ENCODE peak calls at places on chromosomes 11 and 22, in seven cellular contexts. One of them, this sample, is unnamed.

GRCh38 chr11:131626761-131627160 is 256.3 kb downstream of the NTM start:
- DNase-seq in memory B cell: no peak
- DNase-seq in progenitor cell of endocrine pancreas: no peak
- DNase-seq in NCI-H1930: no peak
- DNase-seq in LHCN-M2: no peak
- DNase-seq in NCI-H1694 treated with DMSO at 0.1 percent for 48 hours: no peak
- DNase-seq in stimulated activated CD4-positive, alpha-beta T cell treated with anti-CD3 and anti-CD28 coated beads, Interleukin-4, amount 100 ng/mL, for 4 hours: no peak
- DNase-seq in this sample: no peak

GRCh38 chr11:70625921-70626518 is 227.7 kb downstream of the CTTN start:
- DNase-seq in progenitor cell of endocrine pancreas: no peak
- DNase-seq in memory B cell: no peak
- DNase-seq in stimulated activated CD4-positive, alpha-beta T cell treated with anti-CD3 and anti-CD28 coated beads, Interleukin-4, amount 100 ng/mL, for 4 hours: no peak
- DNase-seq in NCI-H1930: no peak
- DNase-seq in NCI-H1694 treated with DMSO at 0.1 percent for 48 hours: no peak
- DNase-seq in LHCN-M2: no peak
- DNase-seq in this sample: no peak

GRCh38 chr11:71580057-71581003 is 2.3 kb downstream of the KRTAP5-11 start:
- DNase-seq in memory B cell: no peak
- DNase-seq in NCI-H1694 treated with DMSO at 0.1 percent for 48 hours: peak; percentile 76
- DNase-seq in stimulated activated CD4-positive, alpha-beta T cell treated with anti-CD3 and anti-CD28 coated beads, Interleukin-4, amount 100 ng/mL, for 4 hours: peak; percentile 6
- DNase-seq in NCI-H1930: no peak
- DNase-seq in LHCN-M2: peak; percentile 81
- DNase-seq in progenitor cell of endocrine pancreas: peak; percentile 25
- DNase-seq in this sample: no peak

GRCh38 chr11:27013741-27014415 is 20.0 kb downstream of the FIBIN start:
- DNase-seq in stimulated activated CD4-positive, alpha-beta T cell treated with anti-CD3 and anti-CD28 coated beads, Interleukin-4, amount 100 ng/mL, for 4 hours: no peak
- DNase-seq in memory B cell: no peak
- DNase-seq in LHCN-M2: peak; percentile 8
- DNase-seq in NCI-H1930: no peak
- DNase-seq in NCI-H1694 treated with DMSO at 0.1 percent for 48 hours: no peak
- DNase-seq in progenitor cell of endocrine pancreas: no peak
- DNase-seq in this sample: no peak

GRCh38 chr22:30238661-30239420 is 7.7 kb downstream of the LIF start:
- DNase-seq in progenitor cell of endocrine pancreas: no peak
- DNase-seq in NCI-H1930: no peak
- DNase-seq in stimulated activated CD4-positive, alpha-beta T cell treated with anti-CD3 and anti-CD28 coated beads, Interleukin-4, amount 100 ng/mL, for 4 hours: no peak
- DNase-seq in LHCN-M2: peak; percentile 89
- DNase-seq in NCI-H1694 treated with DMSO at 0.1 percent for 48 hours: no peak
- DNase-seq in memory B cell: no peak
- DNase-seq in this sample: no peak

GRCh38 chr22:39122772-39123470 is 25.9 kb downstream of the APOBEC3H start:
- DNase-seq in NCI-H1694 treated with DMSO at 0.1 percent for 48 hours: no peak
- DNase-seq in LHCN-M2: no peak
- DNase-seq in progenitor cell of endocrine pancreas: no peak
- DNase-seq in NCI-H1930: no peak
- DNase-seq in memory B cell: no peak
- DNase-seq in stimulated activated CD4-positive, alpha-beta T cell treated with anti-CD3 and anti-CD28 coated beads, Interleukin-4, amount 100 ng/mL, for 4 hours: no peak
- DNase-seq in this sample: no peak

GRCh38 chr11:119650251-119650650 is 78.7 kb downstream of the NECTIN1 start:
- DNase-seq in NCI-H1930: no peak
- DNase-seq in memory B cell: no peak
- DNase-seq in stimulated activated CD4-positive, alpha-beta T cell treated with anti-CD3 and anti-CD28 coated beads, Interleukin-4, amount 100 ng/mL, for 4 hours: no peak
- DNase-seq in progenitor cell of endocrine pancreas: no peak
- DNase-seq in LHCN-M2: no peak
- DNase-seq in NCI-H1694 treated with DMSO at 0.1 percent for 48 hours: no peak
- DNase-seq in this sample: no peak

GRCh38 chr22:29302681-29303465 is 3.6 kb upstream of the GAS2L1 start:
- DNase-seq in memory B cell: no peak
- DNase-seq in NCI-H1930: no peak
- DNase-seq in progenitor cell of endocrine pancreas: no peak
- DNase-seq in LHCN-M2: no peak
- DNase-seq in stimulated activated CD4-positive, alpha-beta T cell treated with anti-CD3 and anti-CD28 coated beads, Interleukin-4, amount 100 ng/mL, for 4 hours: no peak
- DNase-seq in NCI-H1694 treated with DMSO at 0.1 percent for 48 hours: no peak
- DNase-seq in this sample: no peak

GRCh38 chr11:68066742-68067141 is 27.9 kb downstream of the TCIRG1 start:
- DNase-seq in NCI-H1694 treated with DMSO at 0.1 percent for 48 hours: no peak
- DNase-seq in memory B cell: no peak
- DNase-seq in LHCN-M2: no peak
- DNase-seq in stimulated activated CD4-positive, alpha-beta T cell treated with anti-CD3 and anti-CD28 coated beads, Interleukin-4, amount 100 ng/mL, for 4 hours: no peak
- DNase-seq in NCI-H1930: no peak
- DNase-seq in progenitor cell of endocrine pancreas: no peak
- DNase-seq in this sample: no peak

GRCh38 chr11:94131363-94132115 is 2.9 kb downstream of the PANX1 start:
- DNase-seq in progenitor cell of endocrine pancreas: no peak
- DNase-seq in NCI-H1930: no peak
- DNase-seq in memory B cell: no peak
- DNase-seq in stimulated activated CD4-positive, alpha-beta T cell treated with anti-CD3 and anti-CD28 coated beads, Interleukin-4, amount 100 ng/mL, for 4 hours: no peak
- DNase-seq in NCI-H1694 treated with DMSO at 0.1 percent for 48 hours: no peak
- DNase-seq in LHCN-M2: no peak
- DNase-seq in this sample: no peak

GRCh38 chr11:114308689-114309089 is 12.5 kb downstream of the NNMT start:
- DNase-seq in stimulated activated CD4-positive, alpha-beta T cell treated with anti-CD3 and anti-CD28 coated beads, Interleukin-4, amount 100 ng/mL, for 4 hours: no peak
- DNase-seq in progenitor cell of endocrine pancreas: no peak
- DNase-seq in NCI-H1930: no peak
- DNase-seq in memory B cell: no peak
- DNase-seq in NCI-H1694 treated with DMSO at 0.1 percent for 48 hours: no peak
- DNase-seq in LHCN-M2: peak; percentile 72
- DNase-seq in this sample: no peak

GRCh38 chr11:126515501-126515900 is 160.0 kb downstream of the ST3GAL4 start:
- DNase-seq in stimulated activated CD4-positive, alpha-beta T cell treated with anti-CD3 and anti-CD28 coated beads, Interleukin-4, amount 100 ng/mL, for 4 hours: no peak
- DNase-seq in NCI-H1694 treated with DMSO at 0.1 percent for 48 hours: no peak
- DNase-seq in progenitor cell of endocrine pancreas: no peak
- DNase-seq in LHCN-M2: no peak
- DNase-seq in NCI-H1930: no peak
- DNase-seq in memory B cell: no peak
- DNase-seq in this sample: no peak

GRCh38 chr22:23067691-23068090 is 2.6 kb upstream of the GNAZ start:
- DNase-seq in progenitor cell of endocrine pancreas: no peak
- DNase-seq in NCI-H1930: no peak
- DNase-seq in NCI-H1694 treated with DMSO at 0.1 percent for 48 hours: no peak
- DNase-seq in stimulated activated CD4-positive, alpha-beta T cell treated with anti-CD3 and anti-CD28 coated beads, Interleukin-4, amount 100 ng/mL, for 4 hours: no peak
- DNase-seq in LHCN-M2: no peak
- DNase-seq in memory B cell: no peak
- DNase-seq in this sample: peak; percentile 14

GRCh38 chr11:124644426-124645280 is 22.0 kb downstream of the TBRG1 start:
- DNase-seq in NCI-H1694 treated with DMSO at 0.1 percent for 48 hours: peak; percentile 25
- DNase-seq in memory B cell: peak; percentile 18
- DNase-seq in stimulated activated CD4-positive, alpha-beta T cell treated with anti-CD3 and anti-CD28 coated beads, Interleukin-4, amount 100 ng/mL, for 4 hours: no peak
- DNase-seq in NCI-H1930: peak; percentile 11
- DNase-seq in LHCN-M2: peak; percentile 79
- DNase-seq in progenitor cell of endocrine pancreas: peak; percentile 33
- DNase-seq in this sample: no peak

This sample was measured in activated B cell treated with CpG ODN at 0.5 μM for 24 hours.